ENCODE peak calls at places on chromosomes 11 and 22, in nine cellular contexts. One of them, this sample, is unnamed.

GRCh38 chr11:129331871-129332274 is 43.8 kb upstream of the BARX2 start:
- DNase-seq in NCI-H1105: peak; percentile 97
- DNase-seq in A549: peak; percentile 73
- DNase-seq in caudate nucleus: peak; percentile 75
- DNase-seq in endodermal cell: peak; percentile 96
- DNase-seq in substantia nigra: peak; percentile 74
- DNase-seq in fibroblast of pulmonary artery: peak; percentile 78
- DNase-seq in hypothalamus: peak; percentile 46
- DNase-seq in posterior vena cava: peak; percentile 93
- DNase-seq in this sample: peak; percentile 74

GRCh38 chr11:16856022-16856471 is 117.6 kb downstream of the C11orf58 start:
- DNase-seq in NCI-H1105: no peak
- DNase-seq in A549: no peak
- DNase-seq in caudate nucleus: no peak
- DNase-seq in endodermal cell: no peak
- DNase-seq in substantia nigra: no peak
- DNase-seq in fibroblast of pulmonary artery: no peak
- DNase-seq in hypothalamus: no peak
- DNase-seq in posterior vena cava: no peak
- DNase-seq in this sample: no peak

GRCh38 chr11:112172362-112172994 is 2.8 kb upstream of the BCO2 start:
- DNase-seq in NCI-H1105: no peak
- DNase-seq in A549: no peak
- DNase-seq in caudate nucleus: no peak
- DNase-seq in endodermal cell: no peak
- DNase-seq in substantia nigra: no peak
- DNase-seq in fibroblast of pulmonary artery: no peak
- DNase-seq in hypothalamus: no peak
- DNase-seq in posterior vena cava: no peak
- DNase-seq in this sample: no peak

GRCh38 chr11:11789735-11790369 is 51.9 kb upstream of the USP47 start:
- DNase-seq in NCI-H1105: no peak
- DNase-seq in A549: peak; percentile 34
- DNase-seq in caudate nucleus: no peak
- DNase-seq in endodermal cell: peak; percentile 54
- DNase-seq in substantia nigra: no peak
- DNase-seq in fibroblast of pulmonary artery: peak; percentile 47
- DNase-seq in hypothalamus: no peak
- DNase-seq in posterior vena cava: no peak
- DNase-seq in this sample: no peak

GRCh38 chr11:45895553-45896259 is 10.3 kb downstream of the MAPK8IP1 start:
- DNase-seq in NCI-H1105: no peak
- DNase-seq in A549: no peak
- DNase-seq in caudate nucleus: no peak
- DNase-seq in endodermal cell: no peak
- DNase-seq in substantia nigra: no peak
- DNase-seq in fibroblast of pulmonary artery: no peak
- DNase-seq in hypothalamus: no peak
- DNase-seq in posterior vena cava: no peak
- DNase-seq in this sample: no peak

GRCh38 chr11:63212742-63213141 is 30.7 kb downstream of the SLC22A25 start:
- DNase-seq in NCI-H1105: no peak
- DNase-seq in A549: peak; percentile 30
- DNase-seq in caudate nucleus: no peak
- DNase-seq in endodermal cell: peak; percentile 54
- DNase-seq in substantia nigra: no peak
- DNase-seq in fibroblast of pulmonary artery: peak; percentile 31
- DNase-seq in hypothalamus: no peak
- DNase-seq in posterior vena cava: no peak
- DNase-seq in this sample: peak; percentile 49

GRCh38 chr11:134233729-134234179 is 9.3 kb downstream of the VPS26B start:
- DNase-seq in NCI-H1105: no peak
- DNase-seq in A549: no peak
- DNase-seq in caudate nucleus: no peak
- DNase-seq in endodermal cell: no peak
- DNase-seq in substantia nigra: no peak
- DNase-seq in fibroblast of pulmonary artery: no peak
- DNase-seq in hypothalamus: no peak
- DNase-seq in posterior vena cava: no peak
- DNase-seq in this sample: no peak

GRCh38 chr22:24707477-24707816 is 67.1 kb downstream of the PIWIL3 start:
- DNase-seq in NCI-H1105: no peak
- DNase-seq in A549: peak; percentile 11
- DNase-seq in caudate nucleus: no peak
- DNase-seq in endodermal cell: peak; percentile 81
- DNase-seq in substantia nigra: no peak
- DNase-seq in fibroblast of pulmonary artery: no peak
- DNase-seq in hypothalamus: no peak
- DNase-seq in posterior vena cava: no peak
- DNase-seq in this sample: no peak

GRCh38 chr11:20068691-20069090 is 91.6 kb downstream of the DBX1 start:
- DNase-seq in NCI-H1105: no peak
- DNase-seq in A549: no peak
- DNase-seq in caudate nucleus: no peak
- DNase-seq in endodermal cell: peak; percentile 20
- DNase-seq in substantia nigra: no peak
- DNase-seq in fibroblast of pulmonary artery: no peak
- DNase-seq in hypothalamus: no peak
- DNase-seq in posterior vena cava: no peak
- DNase-seq in this sample: no peak

GRCh38 chr11:110490886-110491285 is 61.1 kb downstream of the FDX1 start:
- DNase-seq in NCI-H1105: no peak
- DNase-seq in A549: no peak
- DNase-seq in caudate nucleus: no peak
- DNase-seq in endodermal cell: no peak
- DNase-seq in substantia nigra: no peak
- DNase-seq in fibroblast of pulmonary artery: peak; percentile 79
- DNase-seq in hypothalamus: no peak
- DNase-seq in posterior vena cava: no peak
- DNase-seq in this sample: no peak

GRCh38 chr11:119209186-119209585 is 3.0 kb downstream of the CBL start:
- DNase-seq in NCI-H1105: no peak
- DNase-seq in A549: no peak
- DNase-seq in caudate nucleus: no peak
- DNase-seq in endodermal cell: no peak
- DNase-seq in substantia nigra: no peak
- DNase-seq in fibroblast of pulmonary artery: no peak
- DNase-seq in hypothalamus: no peak
- DNase-seq in posterior vena cava: no peak
- DNase-seq in this sample: no peak

GRCh38 chr11:62012451-62013265 is 45.2 kb upstream of the FTH1 start:
- DNase-seq in NCI-H1105: no peak
- DNase-seq in A549: peak; percentile 79
- DNase-seq in caudate nucleus: no peak
- DNase-seq in endodermal cell: no peak
- DNase-seq in substantia nigra: no peak
- DNase-seq in fibroblast of pulmonary artery: peak; percentile 62
- DNase-seq in hypothalamus: no peak
- DNase-seq in posterior vena cava: no peak
- DNase-seq in this sample: no peak

GRCh38 chr11:64846998-64847666 is 2.7 kb upstream of the CDC42BPG start:
- DNase-seq in NCI-H1105: peak; percentile 95
- DNase-seq in A549: peak; percentile 93
- DNase-seq in caudate nucleus: peak; percentile 85
- DNase-seq in endodermal cell: peak; percentile 99
- DNase-seq in substantia nigra: peak; percentile 86
- DNase-seq in fibroblast of pulmonary artery: peak; percentile 88
- DNase-seq in hypothalamus: peak; percentile 56
- DNase-seq in posterior vena cava: peak; percentile 98
- DNase-seq in this sample: peak; percentile 81

GRCh38 chr11:65810046-65810868 is 23.4 kb downstream of the OVOL1 start:
- DNase-seq in NCI-H1105: no peak
- DNase-seq in A549: peak; percentile 32
- DNase-seq in caudate nucleus: no peak
- DNase-seq in endodermal cell: no peak
- DNase-seq in substantia nigra: no peak
- DNase-seq in fibroblast of pulmonary artery: no peak
- DNase-seq in hypothalamus: no peak
- DNase-seq in posterior vena cava: no peak
- DNase-seq in this sample: peak; percentile 37

GRCh38 chr11:105100206-105100605 is 39.4 kb downstream of the CARD18 start:
- DNase-seq in NCI-H1105: no peak
- DNase-seq in A549: no peak
- DNase-seq in caudate nucleus: no peak
- DNase-seq in endodermal cell: peak; percentile 57
- DNase-seq in substantia nigra: no peak
- DNase-seq in fibroblast of pulmonary artery: no peak
- DNase-seq in hypothalamus: no peak
- DNase-seq in posterior vena cava: no peak
- DNase-seq in this sample: no peak

GRCh38 chr11:20097319-20098221 is 62.7 kb downstream of the DBX1 start:
- DNase-seq in NCI-H1105: peak; percentile 88
- DNase-seq in A549: no peak
- DNase-seq in caudate nucleus: no peak
- DNase-seq in endodermal cell: no peak
- DNase-seq in substantia nigra: no peak
- DNase-seq in fibroblast of pulmonary artery: peak; percentile 76
- DNase-seq in hypothalamus: no peak
- DNase-seq in posterior vena cava: no peak
- DNase-seq in this sample: no peak

GRCh38 chr11:34507156-34507555 is 6.4 kb downstream of the ELF5 start:
- DNase-seq in NCI-H1105: no peak
- DNase-seq in A549: no peak
- DNase-seq in caudate nucleus: no peak
- DNase-seq in endodermal cell: no peak
- DNase-seq in substantia nigra: no peak
- DNase-seq in fibroblast of pulmonary artery: no peak
- DNase-seq in hypothalamus: no peak
- DNase-seq in posterior vena cava: no peak
- DNase-seq in this sample: no peak

GRCh38 chr11:10885703-10886363 is 28.0 kb upstream of the ZBED5 start:
- DNase-seq in NCI-H1105: no peak
- DNase-seq in A549: peak; percentile 91
- DNase-seq in caudate nucleus: no peak
- DNase-seq in endodermal cell: no peak
- DNase-seq in substantia nigra: no peak
- DNase-seq in fibroblast of pulmonary artery: peak; percentile 49
- DNase-seq in hypothalamus: no peak
- DNase-seq in posterior vena cava: no peak
- DNase-seq in this sample: no peak

GRCh38 chr22:32909561-32910348 is 108.2 kb downstream of the TIMP3 start:
- DNase-seq in NCI-H1105: no peak
- DNase-seq in A549: no peak
- DNase-seq in caudate nucleus: no peak
- DNase-seq in endodermal cell: peak; percentile 40
- DNase-seq in substantia nigra: peak; percentile 25
- DNase-seq in fibroblast of pulmonary artery: no peak
- DNase-seq in hypothalamus: no peak
- DNase-seq in posterior vena cava: no peak
- DNase-seq in this sample: no peak

GRCh38 chr11:64074239-64074638 is 38.5 kb downstream of the FLRT1 start:
- DNase-seq in NCI-H1105: no peak
- DNase-seq in A549: no peak
- DNase-seq in caudate nucleus: peak; percentile 50
- DNase-seq in endodermal cell: no peak
- DNase-seq in substantia nigra: no peak
- DNase-seq in fibroblast of pulmonary artery: peak; percentile 25
- DNase-seq in hypothalamus: no peak
- DNase-seq in posterior vena cava: no peak
- DNase-seq in this sample: no peak

GRCh38 chr22:37209140-37209845 is 3.0 kb downstream of the SSTR3 start:
- DNase-seq in NCI-H1105: no peak
- DNase-seq in A549: no peak
- DNase-seq in caudate nucleus: no peak
- DNase-seq in endodermal cell: no peak
- DNase-seq in substantia nigra: no peak
- DNase-seq in fibroblast of pulmonary artery: no peak
- DNase-seq in hypothalamus: no peak
- DNase-seq in posterior vena cava: peak; percentile 32
- DNase-seq in this sample: no peak

GRCh38 chr11:126871792-126872191 is 128.8 kb downstream of the KIRREL3 start:
- DNase-seq in NCI-H1105: no peak
- DNase-seq in A549: peak; percentile 61
- DNase-seq in caudate nucleus: no peak
- DNase-seq in endodermal cell: no peak
- DNase-seq in substantia nigra: no peak
- DNase-seq in fibroblast of pulmonary artery: no peak
- DNase-seq in hypothalamus: no peak
- DNase-seq in posterior vena cava: no peak
- DNase-seq in this sample: no peak

GRCh38 chr22:48188211-48188845 is 1425.9 kb downstream of the TBC1D22A start:
- DNase-seq in NCI-H1105: no peak
- DNase-seq in A549: peak; percentile 24
- DNase-seq in caudate nucleus: no peak
- DNase-seq in endodermal cell: peak; percentile 32
- DNase-seq in substantia nigra: no peak
- DNase-seq in fibroblast of pulmonary artery: no peak
- DNase-seq in hypothalamus: no peak
- DNase-seq in posterior vena cava: no peak
- DNase-seq in this sample: no peak

GRCh38 chr22:47324435-47324990 is 562.1 kb downstream of the TBC1D22A start:
- DNase-seq in NCI-H1105: no peak
- DNase-seq in A549: no peak
- DNase-seq in caudate nucleus: no peak
- DNase-seq in endodermal cell: no peak
- DNase-seq in substantia nigra: no peak
- DNase-seq in fibroblast of pulmonary artery: no peak
- DNase-seq in hypothalamus: no peak
- DNase-seq in posterior vena cava: no peak
- DNase-seq in this sample: no peak

GRCh38 chr11:68968306-68969255 is 12.2 kb downstream of the MRGPRD start:
- DNase-seq in NCI-H1105: no peak
- DNase-seq in A549: no peak
- DNase-seq in caudate nucleus: no peak
- DNase-seq in endodermal cell: no peak
- DNase-seq in substantia nigra: no peak
- DNase-seq in fibroblast of pulmonary artery: no peak
- DNase-seq in hypothalamus: no peak
- DNase-seq in posterior vena cava: peak; percentile 74
- DNase-seq in this sample: no peak

GRCh38 chr11:134488913-134489312 is 76.9 kb upstream of the B3GAT1 start:
- DNase-seq in NCI-H1105: no peak
- DNase-seq in A549: no peak
- DNase-seq in caudate nucleus: no peak
- DNase-seq in endodermal cell: peak; percentile 18
- DNase-seq in substantia nigra: no peak
- DNase-seq in fibroblast of pulmonary artery: no peak
- DNase-seq in hypothalamus: no peak
- DNase-seq in posterior vena cava: no peak
- DNase-seq in this sample: no peak

GRCh38 chr11:12827929-12828812 is 153.9 kb downstream of the TEAD1 start:
- DNase-seq in NCI-H1105: peak; percentile 86
- DNase-seq in A549: peak; percentile 59
- DNase-seq in caudate nucleus: peak; percentile 24
- DNase-seq in endodermal cell: peak; percentile 80
- DNase-seq in substantia nigra: peak; percentile 38
- DNase-seq in fibroblast of pulmonary artery: peak; percentile 85
- DNase-seq in hypothalamus: peak; percentile 28
- DNase-seq in posterior vena cava: no peak
- DNase-seq in this sample: peak; percentile 83

This sample was measured in MM.1S.